ENCODE peak calls at places on chromosomes 4 and X, in five cellular contexts. One of them, this sample, is unnamed.

GRCh38 chr4:174611792-174612191 is 89.5 kb upstream of the HPGD start:
- DNase-seq in HCT116: no peak
- DNase-seq in PC-3: no peak
- DNase-seq in A549: no peak
- DNase-seq in mammary epithelial cell: no peak
- DNase-seq in this sample: no peak

GRCh38 chrX:49202022-49202421 is 2.0 kb upstream of the SYP start:
- DNase-seq in HCT116: no peak
- DNase-seq in A549: no peak
- DNase-seq in mammary epithelial cell: no peak
- DNase-seq in PC-3: no peak
- DNase-seq in this sample: no peak

GRCh38 chr4:107619065-107619464 is 101.0 kb downstream of the PAPSS1 start:
- DNase-seq in PC-3: no peak
- DNase-seq in HCT116: no peak
- DNase-seq in A549: no peak
- DNase-seq in mammary epithelial cell: peak
- DNase-seq in this sample: peak

GRCh38 chrX:148412006-148412405 is 88.4 kb upstream of the AFF2 start:
- DNase-seq in PC-3: no peak
- DNase-seq in A549: no peak
- DNase-seq in mammary epithelial cell: peak
- DNase-seq in HCT116: no peak
- DNase-seq in this sample: no peak

GRCh38 chr4:70589785-70590184 is 2.3 kb upstream of the AMBN start:
- DNase-seq in HCT116: no peak
- DNase-seq in mammary epithelial cell: no peak
- DNase-seq in PC-3: no peak
- DNase-seq in A549: no peak
- DNase-seq in this sample: no peak

GRCh38 chr4:165631208-165631894 is 241.7 kb upstream of the TLL1 start:
- DNase-seq in A549: no peak
- DNase-seq in mammary epithelial cell: peak
- DNase-seq in HCT116: no peak
- DNase-seq in PC-3: no peak
- DNase-seq in this sample: no peak

GRCh38 chr4:151799417-151800030 is 38.7 kb upstream of the GATB start:
- DNase-seq in A549: no peak
- DNase-seq in PC-3: no peak
- DNase-seq in HCT116: no peak
- DNase-seq in mammary epithelial cell: no peak
- DNase-seq in this sample: peak

GRCh38 chr4:169330095-169330494 is 59.3 kb upstream of the SH3RF1 start:
- DNase-seq in PC-3: no peak
- DNase-seq in HCT116: no peak
- DNase-seq in A549: no peak
- DNase-seq in mammary epithelial cell: no peak
- DNase-seq in this sample: no peak

GRCh38 chr4:165656829-165657467 is 216.1 kb upstream of the TLL1 start:
- DNase-seq in PC-3: peak
- DNase-seq in HCT116: no peak
- DNase-seq in A549: no peak
- DNase-seq in mammary epithelial cell: no peak
- DNase-seq in this sample: no peak

GRCh38 chr4:105709081-105709450 is 482 bp downstream of the GSTCD start:
- DNase-seq in PC-3: peak
- DNase-seq in A549: peak
- DNase-seq in mammary epithelial cell: peak
- DNase-seq in HCT116: peak
- DNase-seq in this sample: peak

GRCh38 chrX:23797371-23798128 is 14.6 kb downstream of the SAT1 start:
- DNase-seq in A549: no peak
- DNase-seq in PC-3: peak
- DNase-seq in HCT116: no peak
- DNase-seq in mammary epithelial cell: peak
- DNase-seq in this sample: peak

GRCh38 chr4:93891244-93891643 is 62.7 kb downstream of the ATOH1 start:
- DNase-seq in PC-3: no peak
- DNase-seq in A549: no peak
- DNase-seq in HCT116: no peak
- DNase-seq in mammary epithelial cell: no peak
- DNase-seq in this sample: no peak

GRCh38 chr4:93888768-93889167 is 60.2 kb downstream of the ATOH1 start:
- DNase-seq in PC-3: no peak
- DNase-seq in mammary epithelial cell: no peak
- DNase-seq in HCT116: no peak
- DNase-seq in A549: no peak
- DNase-seq in this sample: no peak

GRCh38 chr4:93888308-93888707 is 59.8 kb downstream of the ATOH1 start:
- DNase-seq in PC-3: no peak
- DNase-seq in A549: no peak
- DNase-seq in HCT116: no peak
- DNase-seq in mammary epithelial cell: no peak
- DNase-seq in this sample: no peak
- H3K4me2 ChIP-seq in PC-3: no peak
- H3K4me2 ChIP-seq in A549: no peak
- H3K4me2 ChIP-seq in HCT116: no peak
- H3K4me2 ChIP-seq in mammary epithelial cell: no peak
- H3K4me2 ChIP-seq in this sample: no peak

DNA sequence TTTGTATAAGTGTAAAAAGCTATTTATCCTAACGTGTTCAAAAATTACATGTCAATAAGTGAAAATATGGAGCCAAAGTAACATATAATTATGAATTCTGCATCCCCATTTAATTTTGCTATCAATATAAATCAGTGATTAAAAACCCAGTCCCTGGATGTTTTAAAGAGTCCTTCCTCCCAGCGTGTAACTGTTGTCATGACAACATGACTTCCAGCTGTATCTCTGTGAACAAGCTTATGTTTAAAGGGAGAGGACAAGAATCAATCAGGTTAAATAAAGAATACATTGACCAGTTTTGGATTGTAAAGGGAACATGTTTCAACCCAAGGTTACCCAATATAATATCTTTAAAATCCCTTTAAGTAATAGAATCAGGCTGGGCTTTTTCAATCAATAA is 219.7 kb downstream of the NSUN7 start:
- DNase-seq in A549: no peak
- DNase-seq in PC-3: no peak
- DNase-seq in mammary epithelial cell: no peak
- DNase-seq in HCT116: no peak
- DNase-seq in this sample: no peak
- H3K27ac ChIP-seq in A549: no peak
- H3K27ac ChIP-seq in PC-3: no peak
- H3K27ac ChIP-seq in mammary epithelial cell: no peak
- H3K27ac ChIP-seq in HCT116: no peak
- H3K27ac ChIP-seq in this sample: no peak

GRCh38 chr4:88522702-88523324 is 763 bp downstream of the PYURF start:
- DNase-seq in HCT116: no peak
- DNase-seq in PC-3: peak
- DNase-seq in mammary epithelial cell: peak
- DNase-seq in A549: peak
- DNase-seq in this sample: peak

GRCh38 chr4:88527787-88528186 is 4.2 kb upstream of the PYURF start:
- DNase-seq in HCT116: no peak
- DNase-seq in A549: no peak
- DNase-seq in mammary epithelial cell: no peak
- DNase-seq in PC-3: no peak
- DNase-seq in this sample: no peak

GRCh38 chr4:88528861-88529260 is 5.3 kb upstream of the PYURF start:
- DNase-seq in mammary epithelial cell: no peak
- DNase-seq in HCT116: no peak
- DNase-seq in A549: no peak
- DNase-seq in PC-3: no peak
- DNase-seq in this sample: no peak

GRCh38 chr4:88523325-88524129 is at the start of gene PYURF:
- DNase-seq in PC-3: peak
- DNase-seq in A549: peak
- DNase-seq in mammary epithelial cell: peak
- DNase-seq in HCT116: peak
- DNase-seq in this sample: peak

GRCh38 chr4:88526221-88526815 is 2.7 kb upstream of the PYURF start:
- DNase-seq in A549: no peak
- DNase-seq in PC-3: peak
- DNase-seq in mammary epithelial cell: peak
- DNase-seq in HCT116: no peak
- DNase-seq in this sample: no peak
- H3K4me2 ChIP-seq in A549: peak
- H3K4me2 ChIP-seq in PC-3: peak
- H3K4me2 ChIP-seq in mammary epithelial cell: no peak
- H3K4me2 ChIP-seq in HCT116: no peak
- H3K4me2 ChIP-seq in this sample: no peak

DNA sequence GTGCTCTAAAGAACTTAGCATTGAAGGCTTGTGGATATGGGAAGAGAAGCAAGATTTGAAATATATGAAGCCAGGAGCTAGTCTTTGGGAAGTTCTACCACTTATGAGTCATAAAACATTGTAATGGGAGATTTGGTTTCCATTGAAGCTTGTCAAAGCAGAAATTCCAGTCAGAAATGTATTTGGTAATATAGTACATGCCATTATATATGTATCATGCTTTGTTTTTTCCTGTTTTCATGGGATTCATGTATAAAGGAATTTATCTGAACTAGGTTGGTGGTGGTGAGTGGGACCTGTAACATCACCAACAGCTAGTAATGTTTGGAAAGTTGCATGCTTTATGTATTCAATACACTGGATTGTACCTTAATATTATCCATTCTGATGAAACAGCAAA is 14.6 kb upstream of the DCAF8L2 start:
- DNase-seq in A549: no peak
- DNase-seq in HCT116: no peak
- DNase-seq in mammary epithelial cell: peak
- DNase-seq in PC-3: peak
- DNase-seq in this sample: no peak
- H3K27ac ChIP-seq in A549: no peak
- H3K27ac ChIP-seq in HCT116: no peak
- H3K27ac ChIP-seq in mammary epithelial cell: peak
- H3K27ac ChIP-seq in PC-3: peak
- H3K27ac ChIP-seq in this sample: no peak

DNA sequence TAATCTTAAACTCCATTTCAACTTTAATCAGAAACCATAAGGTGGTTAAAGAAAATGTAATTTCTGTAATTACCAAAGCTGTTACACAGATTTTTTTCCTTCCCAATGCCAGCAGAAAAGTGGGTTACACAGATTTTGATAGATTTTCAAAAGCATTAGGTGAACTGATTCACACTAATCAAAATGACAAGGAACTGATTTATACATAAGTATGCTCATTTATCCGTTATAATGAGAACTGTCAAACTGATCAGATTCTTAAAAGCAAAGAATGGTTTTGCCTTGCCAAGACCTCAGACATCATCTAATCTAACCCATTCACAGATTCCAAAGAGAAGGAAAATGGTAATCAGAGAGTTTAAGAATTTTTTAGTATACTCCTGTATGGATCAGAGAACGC is 5.2 kb downstream of the UGDH start:
- DNase-seq in HCT116: no peak
- DNase-seq in A549: no peak
- DNase-seq in PC-3: no peak
- DNase-seq in mammary epithelial cell: no peak
- DNase-seq in this sample: no peak
- H3K4me2 ChIP-seq in HCT116: no peak
- H3K4me2 ChIP-seq in A549: peak
- H3K4me2 ChIP-seq in PC-3: peak
- H3K4me2 ChIP-seq in mammary epithelial cell: no peak
- H3K4me2 ChIP-seq in this sample: peak

DNA sequence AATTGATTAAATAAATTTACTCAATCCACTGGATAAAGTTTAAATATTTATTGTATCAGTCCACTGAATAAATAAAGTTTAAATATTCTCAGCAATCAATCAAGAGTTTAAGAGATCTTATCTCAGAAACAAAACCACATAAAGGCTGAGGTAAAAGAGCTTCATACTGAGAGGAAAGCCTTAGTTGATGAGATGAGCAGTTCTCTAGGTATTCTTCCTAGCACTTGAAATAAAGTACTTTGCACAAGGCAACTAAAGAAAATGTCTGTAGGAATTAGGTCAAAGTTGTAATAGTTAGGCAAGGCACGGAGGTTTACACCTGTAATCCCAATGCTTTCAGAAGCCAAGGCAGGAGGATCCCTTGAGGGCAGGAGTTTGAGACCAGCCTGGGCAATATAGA is 63.5 kb downstream of the UCHL1 start:
- DNase-seq in mammary epithelial cell: no peak
- DNase-seq in PC-3: peak
- DNase-seq in A549: no peak
- DNase-seq in HCT116: no peak
- DNase-seq in this sample: no peak
- H3K27ac ChIP-seq in mammary epithelial cell: no peak
- H3K27ac ChIP-seq in PC-3: peak
- H3K27ac ChIP-seq in A549: peak
- H3K27ac ChIP-seq in HCT116: no peak
- H3K27ac ChIP-seq in this sample: no peak

GRCh38 chrX:10567136-10567535 is 53.2 kb downstream of the MID1 start:
- DNase-seq in mammary epithelial cell: no peak
- DNase-seq in HCT116: no peak
- DNase-seq in A549: no peak
- DNase-seq in PC-3: no peak
- DNase-seq in this sample: no peak

GRCh38 chrX:10569946-10570345 is 50.4 kb downstream of the MID1 start:
- DNase-seq in PC-3: no peak
- DNase-seq in HCT116: no peak
- DNase-seq in A549: no peak
- DNase-seq in mammary epithelial cell: peak
- DNase-seq in this sample: no peak

GRCh38 chrX:10566726-10567097 is 53.7 kb downstream of the MID1 start:
- DNase-seq in A549: no peak
- DNase-seq in HCT116: no peak
- DNase-seq in mammary epithelial cell: no peak
- DNase-seq in PC-3: no peak
- DNase-seq in this sample: no peak

GRCh38 chrX:10570601-10571000 is 49.8 kb downstream of the MID1 start:
- DNase-seq in mammary epithelial cell: no peak
- DNase-seq in PC-3: no peak
- DNase-seq in A549: no peak
- DNase-seq in HCT116: no peak
- DNase-seq in this sample: no peak

GRCh38 chrX:10568428-10568827 is 52.0 kb downstream of the MID1 start:
- DNase-seq in PC-3: no peak
- DNase-seq in HCT116: no peak
- DNase-seq in mammary epithelial cell: no peak
- DNase-seq in A549: no peak
- DNase-seq in this sample: no peak
- H3K4me2 ChIP-seq in PC-3: no peak
- H3K4me2 ChIP-seq in HCT116: no peak
- H3K4me2 ChIP-seq in mammary epithelial cell: no peak
- H3K4me2 ChIP-seq in A549: peak
- H3K4me2 ChIP-seq in this sample: no peak

DNA sequence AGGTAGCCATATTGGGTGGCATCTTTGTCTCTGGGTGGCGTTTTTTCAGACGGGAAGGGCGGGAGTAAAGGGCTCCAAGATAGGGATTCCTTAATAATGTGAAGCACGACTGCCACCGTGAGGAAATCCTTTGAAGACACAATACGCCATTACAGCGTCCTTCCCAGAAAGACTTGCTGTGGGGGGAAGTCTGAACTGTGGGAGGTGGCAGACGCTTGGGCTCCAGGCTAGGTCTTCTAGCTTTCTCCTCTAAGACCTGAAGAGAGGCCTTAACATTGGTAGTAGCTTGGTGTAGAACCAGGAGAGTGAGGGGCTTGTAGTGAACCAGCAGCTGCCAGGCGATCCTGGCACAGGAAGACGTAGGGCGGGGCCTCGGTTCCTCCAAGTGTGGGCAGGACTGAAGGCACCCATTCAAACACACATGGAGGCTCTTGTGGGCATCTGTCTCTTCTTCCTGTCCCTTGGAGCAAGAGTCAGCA is 197.3 kb downstream of the OR13H1 start:
- DNase-seq in PC-3: no peak
- DNase-seq in mammary epithelial cell: peak
- DNase-seq in HCT116: no peak
- DNase-seq in A549: no peak
- DNase-seq in this sample: no peak
- H3K27ac ChIP-seq in PC-3: no peak
- H3K27ac ChIP-seq in mammary epithelial cell: no peak
- H3K27ac ChIP-seq in HCT116: no peak
- H3K27ac ChIP-seq in A549: no peak
- H3K27ac ChIP-seq in this sample: no peak